ENCODE peak calls at places on chromosome 1, in four cellular contexts. One of them, this sample, is unnamed.

GRCh38 chr1:25609921-25610320 is 6.7 kb upstream of the MAN1C1 start:
- DNase-seq in fibroblast of pulmonary artery: peak
- DNase-seq in dorsolateral prefrontal cortex: no peak
- DNase-seq in CD8-positive, alpha-beta T cell: no peak
- DNase-seq in this sample: no peak

GRCh38 chr1:37765937-37766664 is 1.2 kb upstream of the EPHA10 start:
- DNase-seq in CD8-positive, alpha-beta T cell: no peak
- DNase-seq in fibroblast of pulmonary artery: no peak
- DNase-seq in dorsolateral prefrontal cortex: peak
- DNase-seq in this sample: no peak

GRCh38 chr1:99004270-99005141 is at the start of gene PLPPR5:
- DNase-seq in fibroblast of pulmonary artery: peak
- DNase-seq in dorsolateral prefrontal cortex: peak
- DNase-seq in CD8-positive, alpha-beta T cell: peak
- DNase-seq in this sample: peak

GRCh38 chr1:18155881-18156385 is 48.3 kb downstream of the IGSF21 start:
- DNase-seq in CD8-positive, alpha-beta T cell: no peak
- DNase-seq in dorsolateral prefrontal cortex: peak
- DNase-seq in fibroblast of pulmonary artery: no peak
- DNase-seq in this sample: no peak

GRCh38 chr1:2135425-2135824 is 59.1 kb downstream of the FAAP20 start:
- DNase-seq in fibroblast of pulmonary artery: peak
- DNase-seq in CD8-positive, alpha-beta T cell: no peak
- DNase-seq in dorsolateral prefrontal cortex: peak
- DNase-seq in this sample: peak

GRCh38 chr1:187842406-187843165 is 1013.8 kb downstream of the PLA2G4A start:
- DNase-seq in fibroblast of pulmonary artery: peak
- DNase-seq in CD8-positive, alpha-beta T cell: no peak
- DNase-seq in dorsolateral prefrontal cortex: no peak
- DNase-seq in this sample: no peak

GRCh38 chr1:200670215-200671118 is 760 bp upstream of the DDX59 start:
- DNase-seq in CD8-positive, alpha-beta T cell: no peak
- DNase-seq in fibroblast of pulmonary artery: peak
- DNase-seq in dorsolateral prefrontal cortex: peak
- DNase-seq in this sample: no peak

GRCh38 chr1:3676581-3677410 is 24.5 kb downstream of the TP73 start:
- DNase-seq in CD8-positive, alpha-beta T cell: no peak
- DNase-seq in fibroblast of pulmonary artery: no peak
- DNase-seq in dorsolateral prefrontal cortex: no peak
- DNase-seq in this sample: no peak

GRCh38 chr1:41366428-41367101 is 5.3 kb downstream of the FOXO6 start:
- DNase-seq in fibroblast of pulmonary artery: no peak
- DNase-seq in CD8-positive, alpha-beta T cell: peak
- DNase-seq in dorsolateral prefrontal cortex: no peak
- DNase-seq in this sample: no peak

GRCh38 chr1:40866408-40866788 is 4.2 kb upstream of the CITED4 start:
- DNase-seq in dorsolateral prefrontal cortex: no peak
- DNase-seq in fibroblast of pulmonary artery: no peak
- DNase-seq in CD8-positive, alpha-beta T cell: no peak
- DNase-seq in this sample: no peak

GRCh38 chr1:76015478-76016103 is 59.0 kb upstream of the ST6GALNAC3 start:
- DNase-seq in fibroblast of pulmonary artery: no peak
- DNase-seq in dorsolateral prefrontal cortex: no peak
- DNase-seq in CD8-positive, alpha-beta T cell: no peak
- DNase-seq in this sample: no peak

DNA sequence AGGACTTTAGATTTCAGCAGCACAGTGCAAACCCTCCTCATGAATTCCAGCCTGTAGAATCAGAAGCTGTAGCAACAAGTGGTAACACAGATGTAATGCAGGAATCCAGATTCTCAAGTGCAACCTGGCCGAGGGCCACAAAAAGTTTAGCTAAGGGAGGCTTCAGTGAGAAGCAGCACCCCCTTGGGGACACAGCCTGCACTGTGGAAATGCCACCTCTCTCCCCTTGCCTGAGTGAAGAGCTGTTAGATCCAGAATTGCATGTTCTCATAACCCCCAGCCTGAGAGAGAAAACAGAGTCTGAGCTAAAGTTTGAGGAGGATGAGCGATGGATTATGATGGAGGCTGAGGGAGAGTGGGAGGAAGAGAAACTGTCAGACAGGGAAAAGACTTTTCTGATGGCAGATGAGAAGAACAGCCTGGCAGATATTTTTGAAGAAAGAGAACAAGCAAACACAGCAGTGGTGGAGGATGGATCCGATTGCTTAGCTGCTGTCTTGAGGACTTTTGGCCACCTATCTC is 80.5 kb upstream of the BMP8A start:
- DNase-seq in fibroblast of pulmonary artery: peak
- DNase-seq in CD8-positive, alpha-beta T cell: peak
- DNase-seq in dorsolateral prefrontal cortex: peak
- DNase-seq in this sample: peak
- TF ChIP-seq CTCF in fibroblast of pulmonary artery: peak
- TF ChIP-seq CTCF in CD8-positive, alpha-beta T cell: peak
- TF ChIP-seq CTCF in dorsolateral prefrontal cortex: peak
- TF ChIP-seq CTCF in this sample: peak

GRCh38 chr1:156539824-156540223 is 32.5 kb downstream of the IQGAP3 start:
- DNase-seq in CD8-positive, alpha-beta T cell: no peak
- DNase-seq in dorsolateral prefrontal cortex: no peak
- DNase-seq in fibroblast of pulmonary artery: no peak
- DNase-seq in this sample: no peak
- TF ChIP-seq CTCF in CD8-positive, alpha-beta T cell: no peak
- TF ChIP-seq CTCF in dorsolateral prefrontal cortex: no peak
- TF ChIP-seq CTCF in fibroblast of pulmonary artery: no peak
- TF ChIP-seq CTCF in this sample: no peak

GRCh38 chr1:204692320-204692851 is 6.8 kb upstream of the LRRN2 start:
- DNase-seq in dorsolateral prefrontal cortex: no peak
- DNase-seq in fibroblast of pulmonary artery: no peak
- DNase-seq in CD8-positive, alpha-beta T cell: no peak
- DNase-seq in this sample: no peak
- TF ChIP-seq CTCF in dorsolateral prefrontal cortex: no peak
- TF ChIP-seq CTCF in fibroblast of pulmonary artery: no peak
- TF ChIP-seq CTCF in CD8-positive, alpha-beta T cell: no peak
- TF ChIP-seq CTCF in this sample: peak

DNA sequence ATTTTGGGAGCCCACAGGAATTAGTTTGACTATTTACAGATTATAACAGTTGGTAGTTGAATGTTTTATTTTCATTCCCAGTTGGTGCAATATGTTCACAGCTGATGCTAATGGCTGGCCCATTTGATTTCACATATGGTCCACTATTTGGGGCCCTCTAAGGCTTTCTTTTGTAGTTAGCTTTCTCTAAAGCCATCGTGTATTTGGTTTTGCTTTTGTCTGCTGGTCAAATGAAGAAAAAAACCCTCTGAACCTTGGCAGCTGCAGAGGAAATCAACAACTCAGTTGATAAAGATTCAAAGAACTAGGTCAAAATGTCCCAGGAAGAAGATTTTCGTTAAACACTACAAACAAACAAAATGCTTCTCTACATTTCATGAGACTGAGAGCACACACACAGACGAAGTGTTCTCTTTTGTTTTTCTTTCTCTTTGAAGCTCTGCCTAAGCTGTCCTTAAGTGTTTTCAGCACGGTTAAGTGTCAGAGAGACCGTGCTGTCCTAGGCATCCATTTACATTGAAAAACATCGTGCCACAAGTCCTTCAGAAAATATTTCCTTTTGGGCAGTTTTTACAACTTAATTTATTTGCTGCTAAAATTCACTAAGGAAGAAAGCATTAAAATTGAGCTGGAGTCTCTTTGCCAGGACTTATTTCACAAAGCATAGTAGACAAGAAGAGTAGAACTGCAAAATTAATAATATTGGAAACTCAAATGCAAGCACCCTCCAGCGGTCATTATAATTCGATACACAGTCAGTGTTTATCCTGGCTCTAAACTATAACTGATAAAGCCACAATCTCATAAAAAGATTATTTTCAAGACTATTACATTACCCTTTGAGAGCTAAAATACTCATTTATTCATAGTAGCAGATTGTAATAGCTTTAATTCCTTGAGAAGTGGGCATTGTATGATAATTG is 655.1 kb downstream of the RWDD3 start:
- DNase-seq in fibroblast of pulmonary artery: no peak
- DNase-seq in CD8-positive, alpha-beta T cell: no peak
- DNase-seq in dorsolateral prefrontal cortex: no peak
- DNase-seq in this sample: no peak
- TF ChIP-seq CTCF in fibroblast of pulmonary artery: no peak
- TF ChIP-seq CTCF in CD8-positive, alpha-beta T cell: no peak
- TF ChIP-seq CTCF in dorsolateral prefrontal cortex: no peak
- TF ChIP-seq CTCF in this sample: no peak

DNA sequence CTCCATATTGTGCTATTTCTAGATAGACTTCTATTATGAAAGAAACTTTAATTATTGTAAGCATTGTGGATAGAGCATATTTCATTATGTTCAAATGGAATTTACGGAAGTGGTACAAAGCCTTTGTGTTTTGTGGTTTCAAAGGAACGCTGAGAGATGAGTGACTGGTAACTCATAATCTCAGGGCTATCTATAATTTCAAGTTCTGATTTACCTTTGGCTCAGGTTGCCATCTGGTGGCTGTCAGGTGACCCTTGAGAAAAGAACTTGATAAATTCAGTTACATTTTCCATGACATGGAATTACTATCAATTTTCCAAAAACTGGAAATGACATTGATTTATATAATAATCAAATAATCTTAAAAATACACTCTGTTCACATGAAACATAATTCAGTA is 12.2 kb downstream of the NTNG1 start:
- DNase-seq in fibroblast of pulmonary artery: no peak
- DNase-seq in dorsolateral prefrontal cortex: no peak
- DNase-seq in CD8-positive, alpha-beta T cell: no peak
- DNase-seq in this sample: no peak
- TF ChIP-seq CTCF in fibroblast of pulmonary artery: no peak
- TF ChIP-seq CTCF in dorsolateral prefrontal cortex: no peak
- TF ChIP-seq CTCF in CD8-positive, alpha-beta T cell: no peak
- TF ChIP-seq CTCF in this sample: peak